ENCODE peak calls at places on chromosomes 7 and 10, in ten cellular contexts. One of them, this sample, is unnamed.

GRCh38 chr10:110336111-110336721 is 31.5 kb upstream of the SMNDC1 start:
- DNase-seq in GM20000: no peak
- DNase-seq in smooth muscle cell of the brain vasculature: peak
- DNase-seq in right cardiac atrium: no peak
- DNase-seq in cardiac fibroblast: peak
- DNase-seq in AG09319: peak
- DNase-seq in OCI-M1: no peak
- DNase-seq in AG08396: peak
- DNase-seq in NCI-H2171 treated with DMSO at 0.1 percent for 48 hours: peak
- DNase-seq in fibroblast of mammary gland: peak
- DNase-seq in this sample: no peak

GRCh38 chr7:115099906-115100305 is 178.0 kb downstream of the MDFIC start:
- DNase-seq in GM20000: no peak
- DNase-seq in smooth muscle cell of the brain vasculature: no peak
- DNase-seq in right cardiac atrium: no peak
- DNase-seq in cardiac fibroblast: peak
- DNase-seq in AG09319: no peak
- DNase-seq in OCI-M1: peak
- DNase-seq in AG08396: peak
- DNase-seq in NCI-H2171 treated with DMSO at 0.1 percent for 48 hours: no peak
- DNase-seq in fibroblast of mammary gland: peak
- DNase-seq in this sample: no peak

GRCh38 chr7:3995187-3995586 is 686.9 kb upstream of the FOXK1 start:
- DNase-seq in GM20000: no peak
- DNase-seq in smooth muscle cell of the brain vasculature: no peak
- DNase-seq in right cardiac atrium: no peak
- DNase-seq in cardiac fibroblast: no peak
- DNase-seq in AG09319: no peak
- DNase-seq in OCI-M1: no peak
- DNase-seq in AG08396: no peak
- DNase-seq in NCI-H2171 treated with DMSO at 0.1 percent for 48 hours: no peak
- DNase-seq in fibroblast of mammary gland: no peak
- DNase-seq in this sample: no peak

GRCh38 chr7:5491251-5492044 is 67.8 kb upstream of the TNRC18 start:
- DNase-seq in GM20000: no peak
- DNase-seq in smooth muscle cell of the brain vasculature: no peak
- DNase-seq in right cardiac atrium: peak
- DNase-seq in cardiac fibroblast: peak
- DNase-seq in AG09319: no peak
- DNase-seq in OCI-M1: no peak
- DNase-seq in AG08396: no peak
- DNase-seq in NCI-H2171 treated with DMSO at 0.1 percent for 48 hours: peak
- DNase-seq in fibroblast of mammary gland: no peak
- DNase-seq in this sample: no peak

GRCh38 chr7:21299766-21300165 is 128.1 kb upstream of the SP4 start:
- DNase-seq in GM20000: no peak
- DNase-seq in smooth muscle cell of the brain vasculature: no peak
- DNase-seq in right cardiac atrium: no peak
- DNase-seq in cardiac fibroblast: no peak
- DNase-seq in AG09319: no peak
- DNase-seq in OCI-M1: no peak
- DNase-seq in AG08396: no peak
- DNase-seq in NCI-H2171 treated with DMSO at 0.1 percent for 48 hours: no peak
- DNase-seq in fibroblast of mammary gland: no peak
- DNase-seq in this sample: no peak

GRCh38 chr10:8487346-8487745 is 432.9 kb downstream of the GATA3 start:
- DNase-seq in GM20000: no peak
- DNase-seq in smooth muscle cell of the brain vasculature: no peak
- DNase-seq in right cardiac atrium: no peak
- DNase-seq in cardiac fibroblast: no peak
- DNase-seq in AG09319: no peak
- DNase-seq in OCI-M1: no peak
- DNase-seq in AG08396: no peak
- DNase-seq in NCI-H2171 treated with DMSO at 0.1 percent for 48 hours: no peak
- DNase-seq in fibroblast of mammary gland: no peak
- DNase-seq in this sample: no peak

GRCh38 chr10:93566435-93567276 is at the start of gene FFAR4:
- DNase-seq in GM20000: no peak
- DNase-seq in smooth muscle cell of the brain vasculature: no peak
- DNase-seq in right cardiac atrium: peak
- DNase-seq in cardiac fibroblast: peak
- DNase-seq in AG09319: no peak
- DNase-seq in OCI-M1: no peak
- DNase-seq in AG08396: no peak
- DNase-seq in NCI-H2171 treated with DMSO at 0.1 percent for 48 hours: no peak
- DNase-seq in fibroblast of mammary gland: no peak
- DNase-seq in this sample: no peak

GRCh38 chr7:102190777-102191176 is 95.9 kb upstream of the SH2B2 start:
- DNase-seq in GM20000: no peak
- DNase-seq in smooth muscle cell of the brain vasculature: no peak
- DNase-seq in right cardiac atrium: no peak
- DNase-seq in cardiac fibroblast: no peak
- DNase-seq in AG09319: no peak
- DNase-seq in OCI-M1: no peak
- DNase-seq in AG08396: no peak
- DNase-seq in NCI-H2171 treated with DMSO at 0.1 percent for 48 hours: no peak
- DNase-seq in fibroblast of mammary gland: no peak
- DNase-seq in this sample: no peak

GRCh38 chr7:80643336-80643925 is 5.0 kb downstream of the CD36 start:
- DNase-seq in GM20000: no peak
- DNase-seq in smooth muscle cell of the brain vasculature: no peak
- DNase-seq in right cardiac atrium: no peak
- DNase-seq in cardiac fibroblast: no peak
- DNase-seq in AG09319: no peak
- DNase-seq in OCI-M1: peak
- DNase-seq in AG08396: no peak
- DNase-seq in NCI-H2171 treated with DMSO at 0.1 percent for 48 hours: no peak
- DNase-seq in fibroblast of mammary gland: no peak
- DNase-seq in this sample: no peak

GRCh38 chr10:98373260-98373659 is 41.7 kb downstream of the PYROXD2 start:
- DNase-seq in GM20000: no peak
- DNase-seq in smooth muscle cell of the brain vasculature: no peak
- DNase-seq in right cardiac atrium: no peak
- DNase-seq in cardiac fibroblast: no peak
- DNase-seq in AG09319: no peak
- DNase-seq in OCI-M1: no peak
- DNase-seq in AG08396: no peak
- DNase-seq in NCI-H2171 treated with DMSO at 0.1 percent for 48 hours: no peak
- DNase-seq in fibroblast of mammary gland: no peak
- DNase-seq in this sample: no peak

GRCh38 chr10:62811159-62811875 is 4.8 kb downstream of the EGR2 start:
- DNase-seq in GM20000: peak
- DNase-seq in smooth muscle cell of the brain vasculature: no peak
- DNase-seq in right cardiac atrium: peak
- DNase-seq in cardiac fibroblast: no peak
- DNase-seq in AG09319: no peak
- DNase-seq in OCI-M1: no peak
- DNase-seq in AG08396: no peak
- DNase-seq in NCI-H2171 treated with DMSO at 0.1 percent for 48 hours: no peak
- DNase-seq in fibroblast of mammary gland: no peak
- DNase-seq in this sample: no peak

GRCh38 chr7:41956712-41957111 is 253.8 kb upstream of the INHBA start:
- DNase-seq in GM20000: no peak
- DNase-seq in smooth muscle cell of the brain vasculature: no peak
- DNase-seq in right cardiac atrium: no peak
- DNase-seq in cardiac fibroblast: peak
- DNase-seq in AG09319: no peak
- DNase-seq in OCI-M1: no peak
- DNase-seq in AG08396: no peak
- DNase-seq in NCI-H2171 treated with DMSO at 0.1 percent for 48 hours: no peak
- DNase-seq in fibroblast of mammary gland: no peak
- DNase-seq in this sample: no peak

GRCh38 chr10:110500515-110500905 is 2.8 kb downstream of the DUSP5 start:
- DNase-seq in GM20000: no peak
- DNase-seq in smooth muscle cell of the brain vasculature: no peak
- DNase-seq in right cardiac atrium: no peak
- DNase-seq in cardiac fibroblast: peak
- DNase-seq in AG09319: no peak
- DNase-seq in OCI-M1: no peak
- DNase-seq in AG08396: peak
- DNase-seq in NCI-H2171 treated with DMSO at 0.1 percent for 48 hours: no peak
- DNase-seq in fibroblast of mammary gland: peak
- DNase-seq in this sample: no peak

GRCh38 chr10:123565691-123566660 is 100.2 kb upstream of the GPR26 start:
- DNase-seq in GM20000: no peak
- DNase-seq in smooth muscle cell of the brain vasculature: no peak
- DNase-seq in right cardiac atrium: no peak
- DNase-seq in cardiac fibroblast: no peak
- DNase-seq in AG09319: no peak
- DNase-seq in OCI-M1: no peak
- DNase-seq in AG08396: no peak
- DNase-seq in NCI-H2171 treated with DMSO at 0.1 percent for 48 hours: no peak
- DNase-seq in fibroblast of mammary gland: no peak
- DNase-seq in this sample: no peak

GRCh38 chr10:28569506-28570159 is 36.7 kb downstream of the WAC start:
- DNase-seq in GM20000: no peak
- DNase-seq in smooth muscle cell of the brain vasculature: no peak
- DNase-seq in right cardiac atrium: no peak
- DNase-seq in cardiac fibroblast: peak
- DNase-seq in AG09319: no peak
- DNase-seq in OCI-M1: peak
- DNase-seq in AG08396: peak
- DNase-seq in NCI-H2171 treated with DMSO at 0.1 percent for 48 hours: no peak
- DNase-seq in fibroblast of mammary gland: peak
- DNase-seq in this sample: no peak

GRCh38 chr7:149766215-149766614 is 7.2 kb downstream of the ZNF467 start:
- DNase-seq in GM20000: no peak
- DNase-seq in smooth muscle cell of the brain vasculature: no peak
- DNase-seq in right cardiac atrium: no peak
- DNase-seq in cardiac fibroblast: no peak
- DNase-seq in AG09319: no peak
- DNase-seq in OCI-M1: no peak
- DNase-seq in AG08396: no peak
- DNase-seq in NCI-H2171 treated with DMSO at 0.1 percent for 48 hours: no peak
- DNase-seq in fibroblast of mammary gland: no peak
- DNase-seq in this sample: no peak

GRCh38 chr7:77306231-77307067 is 106.8 kb upstream of the FGL2 start:
- DNase-seq in GM20000: no peak
- DNase-seq in smooth muscle cell of the brain vasculature: no peak
- DNase-seq in right cardiac atrium: no peak
- DNase-seq in cardiac fibroblast: no peak
- DNase-seq in AG09319: no peak
- DNase-seq in OCI-M1: no peak
- DNase-seq in AG08396: no peak
- DNase-seq in NCI-H2171 treated with DMSO at 0.1 percent for 48 hours: no peak
- DNase-seq in fibroblast of mammary gland: no peak
- DNase-seq in this sample: no peak

This sample was measured in activated gamma-delta T cell treated with anti-CD3 and anti-CD28 coated beads, Interleukin-2, amount 50 U/mL, for 16 hours.